ENCODE peak calls at places on chromosomes 5 and 9, in seven cellular contexts. One of them, this sample, is unnamed. For H3K27me3, the result is how much of the 10 kb centered on the place peaks cover.

GRCh38 chr5:172004824-172005237 is 1.6 kb downstream of the FBXW11 start:
- DNase-seq in endodermal cell: no peak
- DNase-seq in Caco-2: no peak
- DNase-seq in left lung: no peak
- DNase-seq in stomach: no peak
- DNase-seq in lower lobe of right lung: no peak
- DNase-seq in heart left ventricle: no peak
- DNase-seq in this sample: no peak

GRCh38 chr9:99666571-99666970 is 155.1 kb upstream of the NR4A3 start:
- DNase-seq in endodermal cell: no peak
- DNase-seq in Caco-2: no peak
- DNase-seq in left lung: no peak
- DNase-seq in stomach: no peak
- DNase-seq in lower lobe of right lung: no peak
- DNase-seq in heart left ventricle: no peak
- DNase-seq in this sample: no peak

GRCh38 chr5:172603425-172603824 is 37.6 kb upstream of the NEURL1B start:
- DNase-seq in endodermal cell: no peak
- DNase-seq in Caco-2: peak
- DNase-seq in left lung: no peak
- DNase-seq in stomach: no peak
- DNase-seq in lower lobe of right lung: no peak
- DNase-seq in heart left ventricle: no peak
- DNase-seq in this sample: no peak

GRCh38 chr5:139600336-139600949 is 39.3 kb downstream of the UBE2D2 start:
- DNase-seq in endodermal cell: no peak
- DNase-seq in Caco-2: no peak
- DNase-seq in left lung: no peak
- DNase-seq in stomach: no peak
- DNase-seq in lower lobe of right lung: no peak
- DNase-seq in heart left ventricle: no peak
- DNase-seq in this sample: peak

GRCh38 chr5:154945695-154946301 is 4.9 kb downstream of the MRPL22 start:
- DNase-seq in endodermal cell: no peak
- DNase-seq in Caco-2: no peak
- DNase-seq in left lung: no peak
- DNase-seq in stomach: no peak
- DNase-seq in lower lobe of right lung: no peak
- DNase-seq in heart left ventricle: no peak
- DNase-seq in this sample: no peak

GRCh38 chr5:74216012-74216411 is 424.5 kb downstream of the ENC1 start:
- DNase-seq in endodermal cell: no peak
- DNase-seq in Caco-2: no peak
- DNase-seq in left lung: no peak
- DNase-seq in stomach: no peak
- DNase-seq in lower lobe of right lung: no peak
- DNase-seq in heart left ventricle: no peak
- DNase-seq in this sample: no peak

GRCh38 chr9:134305533-134305932 is 20.7 kb upstream of the RXRA start:
- DNase-seq in endodermal cell: no peak
- DNase-seq in Caco-2: no peak
- DNase-seq in left lung: no peak
- DNase-seq in stomach: no peak
- DNase-seq in lower lobe of right lung: no peak
- DNase-seq in heart left ventricle: no peak
- DNase-seq in this sample: no peak

GRCh38 chr9:116287721-116288120 is 134.1 kb downstream of the PAPPA start:
- DNase-seq in endodermal cell: no peak
- DNase-seq in Caco-2: no peak
- DNase-seq in left lung: no peak
- DNase-seq in stomach: no peak
- DNase-seq in lower lobe of right lung: no peak
- DNase-seq in heart left ventricle: no peak
- DNase-seq in this sample: no peak

GRCh38 chr5:176740702-176741565 is 69.4 kb upstream of the UNC5A start:
- DNase-seq in endodermal cell: no peak
- DNase-seq in Caco-2: no peak
- DNase-seq in left lung: peak
- DNase-seq in stomach: peak
- DNase-seq in lower lobe of right lung: no peak
- DNase-seq in heart left ventricle: no peak
- DNase-seq in this sample: no peak

GRCh38 chr9:128523199-128523925 is 18.8 kb downstream of the GLE1 start:
- DNase-seq in endodermal cell: peak
- DNase-seq in Caco-2: no peak
- DNase-seq in left lung: no peak
- DNase-seq in stomach: no peak
- DNase-seq in lower lobe of right lung: no peak
- DNase-seq in heart left ventricle: peak
- DNase-seq in this sample: no peak

GRCh38 chr5:60379907-60380306 is 320.1 kb downstream of the DEPDC1B start:
- DNase-seq in endodermal cell: no peak
- DNase-seq in Caco-2: no peak
- DNase-seq in left lung: no peak
- DNase-seq in stomach: no peak
- DNase-seq in lower lobe of right lung: no peak
- DNase-seq in heart left ventricle: no peak
- DNase-seq in this sample: no peak

GRCh38 chr9:6894135-6894534 is 136.4 kb downstream of the KDM4C start:
- DNase-seq in endodermal cell: no peak
- DNase-seq in Caco-2: no peak
- DNase-seq in left lung: no peak
- DNase-seq in stomach: no peak
- DNase-seq in lower lobe of right lung: no peak
- DNase-seq in heart left ventricle: no peak
- DNase-seq in this sample: no peak

GRCh38 chr5:147539053-147539452 is 29.2 kb upstream of the DPYSL3 start:
- DNase-seq in endodermal cell: no peak
- DNase-seq in Caco-2: no peak
- DNase-seq in left lung: no peak
- DNase-seq in stomach: no peak
- DNase-seq in lower lobe of right lung: no peak
- DNase-seq in heart left ventricle: no peak
- DNase-seq in this sample: no peak

GRCh38 chr5:23507278-23507685 is at the start of gene PRDM9:
- DNase-seq in endodermal cell: peak
- DNase-seq in Caco-2: no peak
- DNase-seq in left lung: peak
- DNase-seq in stomach: no peak
- DNase-seq in lower lobe of right lung: peak
- DNase-seq in heart left ventricle: peak
- DNase-seq in this sample: peak

GRCh38 chr9:128762664-128763449 is 8.9 kb downstream of the ZER1 start:
- DNase-seq in endodermal cell: no peak
- DNase-seq in Caco-2: no peak
- DNase-seq in left lung: no peak
- DNase-seq in stomach: no peak
- DNase-seq in lower lobe of right lung: no peak
- DNase-seq in heart left ventricle: no peak
- DNase-seq in this sample: no peak

GRCh38 chr5:51960617-51961115 is 577.4 kb downstream of the ISL1 start:
- DNase-seq in endodermal cell: no peak
- DNase-seq in Caco-2: no peak
- DNase-seq in left lung: no peak
- DNase-seq in stomach: no peak
- DNase-seq in lower lobe of right lung: no peak
- DNase-seq in heart left ventricle: no peak
- DNase-seq in this sample: no peak

GRCh38 chr9:36161187-36161586 is 8.0 kb upstream of the CCIN start:
- DNase-seq in endodermal cell: no peak
- DNase-seq in Caco-2: no peak
- DNase-seq in left lung: no peak
- DNase-seq in stomach: no peak
- DNase-seq in lower lobe of right lung: no peak
- DNase-seq in heart left ventricle: no peak
- DNase-seq in this sample: no peak

GRCh38 chr5:170769898-170770416 is 13.6 kb upstream of the GABRP start:
- DNase-seq in endodermal cell: no peak
- DNase-seq in Caco-2: no peak
- DNase-seq in left lung: no peak
- DNase-seq in stomach: no peak
- DNase-seq in lower lobe of right lung: no peak
- DNase-seq in heart left ventricle: no peak
- DNase-seq in this sample: no peak

GRCh38 chr5:172901788-172902496 is 57.3 kb upstream of the RPL26L1 start:
- DNase-seq in endodermal cell: peak
- DNase-seq in Caco-2: peak
- DNase-seq in left lung: no peak
- DNase-seq in stomach: no peak
- DNase-seq in lower lobe of right lung: no peak
- DNase-seq in heart left ventricle: no peak
- DNase-seq in this sample: no peak

GRCh38 chr5:32498484-32498883 is 53.9 kb upstream of the ZFR start:
- DNase-seq in endodermal cell: no peak
- DNase-seq in Caco-2: no peak
- DNase-seq in left lung: no peak
- DNase-seq in stomach: no peak
- DNase-seq in lower lobe of right lung: no peak
- DNase-seq in heart left ventricle: no peak
- DNase-seq in this sample: no peak

GRCh38 chr5:39811381-39811780 is 386.6 kb upstream of the DAB2 start:
- DNase-seq in endodermal cell: no peak
- DNase-seq in Caco-2: no peak
- DNase-seq in left lung: no peak
- DNase-seq in stomach: no peak
- DNase-seq in lower lobe of right lung: no peak
- DNase-seq in heart left ventricle: no peak
- DNase-seq in this sample: no peak

GRCh38 chr9:72476617-72477375 is 44.6 kb upstream of the TMC1 start:
- DNase-seq in endodermal cell: peak
- DNase-seq in Caco-2: peak
- DNase-seq in left lung: peak
- DNase-seq in stomach: peak
- DNase-seq in lower lobe of right lung: no peak
- DNase-seq in heart left ventricle: no peak
- DNase-seq in this sample: peak

GRCh38 chr5:89090021-89090420 is 207.0 kb upstream of the MEF2C start:
- DNase-seq in endodermal cell: no peak
- DNase-seq in Caco-2: no peak
- DNase-seq in left lung: no peak
- DNase-seq in stomach: no peak
- DNase-seq in lower lobe of right lung: no peak
- DNase-seq in heart left ventricle: no peak
- DNase-seq in this sample: no peak

GRCh38 chr5:141560725-141561483 is 57.9 kb downstream of the DIAPH1 start:
- DNase-seq in endodermal cell: peak
- DNase-seq in Caco-2: peak
- DNase-seq in left lung: peak
- DNase-seq in stomach: peak
- DNase-seq in lower lobe of right lung: peak
- DNase-seq in heart left ventricle: peak
- DNase-seq in this sample: peak

DNA sequence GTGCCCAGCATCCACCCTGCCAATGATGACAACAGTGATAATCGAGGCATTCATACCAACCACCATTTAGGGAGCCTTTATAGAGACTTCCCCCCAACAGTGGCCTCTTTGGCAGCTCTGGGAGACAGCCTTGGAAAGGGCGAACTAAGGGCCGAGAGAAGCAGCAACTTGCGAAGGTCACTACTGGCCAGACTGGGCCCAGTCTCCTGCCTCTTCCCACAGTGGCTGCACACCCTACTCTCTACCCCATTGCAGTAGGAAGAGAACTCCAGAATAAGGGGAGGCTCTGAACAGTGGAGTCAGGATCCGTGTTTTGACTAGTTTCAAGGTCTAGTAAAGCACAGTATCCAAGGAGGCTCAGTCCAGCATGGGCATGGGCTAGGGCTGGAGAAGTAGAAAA is 5.3 kb downstream of the LHX6 start:
- DNase-seq in endodermal cell: peak
- DNase-seq in Caco-2: no peak
- DNase-seq in left lung: no peak
- DNase-seq in stomach: no peak
- DNase-seq in lower lobe of right lung: no peak
- DNase-seq in heart left ventricle: no peak
- DNase-seq in this sample: no peak
- H3K27me3 ChIP-seq in endodermal cell: half or more
- H3K27me3 ChIP-seq in Caco-2: under half
- H3K27me3 ChIP-seq in left lung: half or more
- H3K27me3 ChIP-seq in stomach: half or more
- H3K27me3 ChIP-seq in lower lobe of right lung: half or more
- H3K27me3 ChIP-seq in heart left ventricle: half or more
- H3K27me3 ChIP-seq in this sample: half or more

GRCh38 chr9:104494808-104495207 is 9.3 kb upstream of the OR13F1 start:
- DNase-seq in endodermal cell: no peak
- DNase-seq in Caco-2: no peak
- DNase-seq in left lung: no peak
- DNase-seq in stomach: no peak
- DNase-seq in lower lobe of right lung: no peak
- DNase-seq in heart left ventricle: no peak
- DNase-seq in this sample: no peak
- TF ChIP-seq CTCF in endodermal cell: peak
- TF ChIP-seq CTCF in Caco-2: no peak
- TF ChIP-seq CTCF in left lung: no peak
- TF ChIP-seq CTCF in stomach: no peak
- TF ChIP-seq CTCF in lower lobe of right lung: no peak
- TF ChIP-seq CTCF in heart left ventricle: no peak
- TF ChIP-seq CTCF in this sample: peak

DNA sequence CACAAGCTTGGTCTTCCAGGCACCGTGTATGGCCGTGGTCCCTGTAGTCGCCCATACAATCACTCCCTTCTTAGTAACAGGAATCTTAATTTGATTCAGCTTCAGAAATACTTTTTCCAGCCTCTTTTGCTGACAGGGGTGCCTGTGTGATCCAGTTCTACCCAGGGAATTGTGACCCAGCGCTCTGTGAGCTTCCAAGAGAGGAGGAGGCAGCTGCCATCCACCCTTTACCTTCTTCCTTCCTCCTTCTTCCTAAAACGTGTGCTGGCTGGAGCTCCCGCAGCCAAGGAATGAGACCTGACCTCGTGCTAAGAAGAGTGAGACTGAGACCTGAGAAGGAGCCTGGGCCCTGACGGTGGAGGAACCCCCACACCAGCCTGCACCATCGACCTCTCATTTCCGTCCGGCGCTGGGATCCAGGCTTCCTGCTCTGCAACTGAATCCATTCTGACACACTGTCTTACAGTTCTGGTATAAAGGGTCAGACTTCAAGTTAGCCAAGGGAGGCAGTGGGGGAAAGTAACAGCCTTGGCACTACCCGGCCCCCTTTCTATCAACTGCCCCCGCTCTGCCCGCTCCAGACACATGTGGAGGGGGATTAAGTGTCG is 16.1 kb downstream of the MGAT1 start:
- DNase-seq in endodermal cell: peak
- DNase-seq in Caco-2: no peak
- DNase-seq in left lung: no peak
- DNase-seq in stomach: no peak
- DNase-seq in lower lobe of right lung: no peak
- DNase-seq in heart left ventricle: no peak
- DNase-seq in this sample: no peak
- H3K4me3 ChIP-seq in endodermal cell: no peak
- H3K4me3 ChIP-seq in Caco-2: no peak
- H3K4me3 ChIP-seq in left lung: no peak
- H3K4me3 ChIP-seq in stomach: no peak
- H3K4me3 ChIP-seq in lower lobe of right lung: no peak
- H3K4me3 ChIP-seq in heart left ventricle: no peak
- H3K4me3 ChIP-seq in this sample: no peak

DNA sequence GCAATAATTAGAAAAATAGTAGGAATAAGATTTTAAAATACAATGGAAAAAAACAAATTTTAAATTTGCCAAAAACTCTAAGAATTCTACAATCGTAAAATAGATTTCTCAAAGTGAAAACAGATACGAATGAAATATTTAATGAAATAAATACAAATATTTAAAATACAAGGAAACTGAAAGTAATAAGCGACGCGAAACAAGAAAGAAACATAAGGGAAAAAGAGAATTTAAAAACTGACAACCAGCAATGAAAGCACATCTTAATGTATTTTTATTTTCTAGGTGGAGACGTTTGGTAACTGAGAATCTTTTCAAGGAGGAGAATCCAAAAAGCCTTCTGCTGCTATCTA is 1.0 kb downstream of the ANXA2R start:
- DNase-seq in endodermal cell: no peak
- DNase-seq in Caco-2: no peak
- DNase-seq in left lung: no peak
- DNase-seq in stomach: no peak
- DNase-seq in lower lobe of right lung: no peak
- DNase-seq in heart left ventricle: no peak
- DNase-seq in this sample: no peak
- H3K27me3 ChIP-seq in endodermal cell: half or more
- H3K27me3 ChIP-seq in Caco-2: under half
- H3K27me3 ChIP-seq in left lung: under half
- H3K27me3 ChIP-seq in stomach: under half
- H3K27me3 ChIP-seq in lower lobe of right lung: under half
- H3K27me3 ChIP-seq in heart left ventricle: under half
- H3K27me3 ChIP-seq in this sample: under half